ENCODE peak calls at places on chromosomes 4 and X, in seven cellular contexts. H is aorta, J is right atrium auricular region, P is upper lobe of right lung, E is astrocyte, G is colonic mucosa, D is A549. K is an unnamed sample.

GRCh38 chr4:23789765-23790164 is 100.1 kb downstream of the PPARGC1A start:
- DNase-seq in D (no peak), E (peak; percentile 81), J (peak; percentile 80), P (no peak), G (no peak), H (peak; percentile 80), K (no peak)

GRCh38 chr4:56981795-56982201 is 3.1 kb downstream of the POLR2B start:
- DNase-seq in P (no peak), J (no peak), H (no peak), G (no peak), E (peak; percentile 77), D (no peak), K (no peak)

GRCh38 chr4:2334826-2335728 is 73.2 kb upstream of the MXD4 start:
- DNase-seq in G (peak; percentile 15), H (peak; percentile 26), J (peak; percentile 38), P (no peak), E (no peak), D (no peak), K (no peak)

GRCh38 chrX:349196-349595 is 30.6 kb upstream of the GTPBP6 start:
- DNase-seq in E (no peak), D (no peak), P (peak; percentile 45), H (peak; percentile 62), J (no peak), G (no peak), K (no peak)

GRCh38 chr4:138007572-138007971 is 234.6 kb downstream of the SLC7A11 start:
- DNase-seq in H (no peak), G (no peak), D (no peak), J (no peak), P (no peak), E (peak; percentile 3), K (no peak)

GRCh38 chr4:103915224-103915869 is 195.6 kb upstream of the TACR3 start:
- DNase-seq in G (no peak), J (no peak), H (no peak), P (no peak), E (no peak), D (no peak), K (peak; percentile 3)

GRCh38 chrX:71637253-71637618 is 18.9 kb upstream of the CXCR3 start:
- DNase-seq in J (no peak), P (no peak), D (no peak), E (peak; percentile 10), H (no peak), G (no peak), K (no peak)

GRCh38 chr4:57710053-57710452 is 599.9 kb upstream of the IGFBP7 start:
- DNase-seq in P (no peak), H (no peak), E (no peak), D (no peak), G (no peak), J (no peak), K (no peak)

GRCh38 chrX:131729295-131729694 is 185.4 kb downstream of the OR13H1 start:
- DNase-seq in D (no peak), G (peak; percentile 89), H (peak; percentile 90), P (no peak), E (peak; percentile 65), J (peak; percentile 92), K (no peak)

GRCh38 chr4:88158360-88159136 is at the start of gene ABCG2:
- DNase-seq in E (peak; percentile 66), P (peak; percentile 84), D (peak; percentile 29), G (peak; percentile 29), J (no peak), H (peak; percentile 85), K (peak; percentile 88)

GRCh38 chr4:82850684-82851083 is 40.3 kb downstream of the SEC31A start:
- DNase-seq in G (no peak), D (no peak), P (no peak), J (no peak), E (no peak), H (no peak), K (no peak)

GRCh38 chrX:41148553-41148952 is 63.3 kb downstream of the USP9X start:
- DNase-seq in H (no peak), G (no peak), E (peak; percentile 75), J (no peak), P (no peak), D (peak; percentile 24), K (no peak)

GRCh38 chr4:86972997-86973396 is 38.2 kb downstream of the AFF1 start:
- DNase-seq in J (no peak), G (peak; percentile 86), E (no peak), H (no peak), P (peak; percentile 70), D (no peak), K (peak; percentile 56)

GRCh38 chr4:173170210-173170778 is 1.7 kb downstream of the GALNT7 start:
- DNase-seq in D (no peak), E (no peak), J (no peak), H (no peak), P (no peak), G (no peak), K (no peak)

GRCh38 chr4:147829401-147830101 is 97.7 kb downstream of the ARHGAP10 start:
- DNase-seq in P (no peak), H (peak; percentile 71), J (peak; percentile 75), G (no peak), D (no peak), E (no peak), K (no peak)

GRCh38 chr4:88964450-88964849 is 92.5 kb downstream of the FAM13A start:
- DNase-seq in G (no peak), J (no peak), E (peak; percentile 65), P (no peak), D (peak; percentile 5), H (no peak), K (no peak)

GRCh38 chr4:23717528-23718248 is 172.2 kb downstream of the PPARGC1A start:
- DNase-seq in P (no peak), E (peak; percentile 16), H (no peak), D (peak; percentile 37), G (no peak), J (no peak), K (no peak)

GRCh38 chrX:42602136-42602535 is 175.8 kb downstream of the PPP1R2C start:
- DNase-seq in P (no peak), H (no peak), J (no peak), E (peak; percentile 12), D (no peak), G (no peak), K (no peak)
- H3K4me1 ChIP-seq in P (no peaks in the 10 kb centered on the region), H (no peaks in the 10 kb centered on the region), J (no peaks in the 10 kb centered on the region), E (no peaks in the 10 kb centered on the region), D (no peaks in the 10 kb centered on the region), G (no peaks in the 10 kb centered on the region), K (no peaks in the 10 kb centered on the region)

GRCh38 chr4:118935819-118936218 is 47.2 kb downstream of the SYNPO2 start:
- DNase-seq in H (no peak), P (no peak), G (no peak), E (no peak), D (no peak), J (no peak), K (no peak)
- H3K4me1 ChIP-seq in H (peaks cover 15% of the 10 kb centered on the region), P (no peaks in the 10 kb centered on the region), G (no peaks in the 10 kb centered on the region), E (no peaks in the 10 kb centered on the region), D (no peaks in the 10 kb centered on the region), J (no peaks in the 10 kb centered on the region), K (no peaks in the 10 kb centered on the region)

DNA sequence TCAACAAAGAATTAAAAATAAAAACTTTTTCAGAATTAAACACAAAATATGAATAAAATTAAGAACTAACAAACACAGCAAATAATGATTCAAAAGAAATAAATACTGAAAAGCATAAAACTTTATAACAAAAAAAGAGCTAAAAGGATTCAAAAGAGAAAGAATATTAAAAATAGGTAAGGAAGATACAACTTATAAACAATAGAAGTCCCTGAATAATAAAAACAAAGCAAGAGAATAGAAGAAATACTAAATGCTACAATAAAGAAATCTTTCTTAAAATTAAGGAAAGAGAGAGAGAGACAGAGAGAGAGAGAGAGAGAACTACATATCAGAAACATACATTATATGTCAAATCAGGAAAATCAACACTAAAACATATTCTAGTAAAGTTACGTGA is 619.9 kb upstream of the SLIT2 start:
- DNase-seq in E (no peak), P (no peak), D (no peak), J (no peak), G (no peak), H (no peak), K (no peak)
- H3K4me1 ChIP-seq in E (no peaks in the 10 kb centered on the region), P (no peaks in the 10 kb centered on the region), D (no peaks in the 10 kb centered on the region), J (no peaks in the 10 kb centered on the region), G (no peaks in the 10 kb centered on the region), H (no peaks in the 10 kb centered on the region), K (no peaks in the 10 kb centered on the region)

DNA sequence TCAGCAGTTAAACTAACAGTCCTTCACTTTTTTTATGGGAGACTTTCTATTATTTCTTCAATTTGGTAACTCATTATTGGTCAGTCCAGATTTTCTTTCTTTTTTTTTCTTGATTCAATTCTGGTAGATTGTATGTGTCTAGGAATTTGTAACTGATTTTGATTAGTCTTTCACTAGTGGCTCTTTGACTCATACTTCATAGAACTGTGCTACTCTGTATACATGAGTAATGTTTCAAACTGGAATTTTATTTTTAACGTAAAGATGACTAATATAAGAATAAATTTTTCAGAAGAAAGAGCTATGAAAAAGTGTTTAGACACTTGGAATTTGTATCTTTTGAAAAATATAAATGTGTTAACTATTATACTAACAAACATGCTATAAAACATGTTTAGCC is 813.0 kb downstream of the TRAM1L1 start:
- DNase-seq in J (no peak), E (no peak), P (no peak), D (no peak), G (no peak), H (no peak), K (no peak)
- H3K4me1 ChIP-seq in J (no peaks in the 10 kb centered on the region), E (no peaks in the 10 kb centered on the region), P (no peaks in the 10 kb centered on the region), D (no peaks in the 10 kb centered on the region), G (no peaks in the 10 kb centered on the region), H (no peaks in the 10 kb centered on the region), K (no peaks in the 10 kb centered on the region)

DNA sequence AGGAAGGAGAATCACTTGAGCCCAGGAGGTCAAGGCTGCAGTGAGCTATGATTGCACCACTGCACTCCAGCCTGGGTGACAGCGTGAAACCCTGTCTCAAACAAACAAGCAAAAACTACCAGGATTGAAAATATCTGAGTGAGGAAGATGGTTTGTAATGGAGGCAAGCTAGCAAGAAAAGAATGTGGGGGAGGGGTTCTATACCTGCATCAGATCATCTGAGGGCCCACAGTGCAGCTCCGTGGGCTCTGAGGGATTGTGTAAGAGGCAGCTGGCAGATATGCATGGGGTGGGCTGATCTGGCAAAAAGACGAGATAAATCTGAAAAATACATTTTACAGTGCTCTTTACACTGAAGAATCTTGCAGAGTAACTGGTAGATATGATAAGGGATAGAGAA is 28.9 kb upstream of the CHRNA9 start:
- DNase-seq in J (no peak), E (no peak), D (no peak), P (no peak), H (no peak), G (no peak), K (no peak)
- H3K4me1 ChIP-seq in J (no peaks in the 10 kb centered on the region), E (peaks cover 2% of the 10 kb centered on the region), D (peaks cover 10% of the 10 kb centered on the region), P (peaks cover 11% of the 10 kb centered on the region), H (no peaks in the 10 kb centered on the region), G (no peaks in the 10 kb centered on the region), K (peaks cover 5% of the 10 kb centered on the region)